ENCODE peak calls at places on chromosomes 1 and 21, in six cellular contexts. H, A, P, X, N and V are unnamed samples.

GRCh38 chr1:183908095-183908494 is 103.2 kb downstream of the RGL1 start:
- DNase-seq in H (no peak), A (no peak), P (no peak), X (no peak), N (no peak), V (no peak)

GRCh38 chr1:201251851-201252430 is 31.4 kb upstream of the PKP1 start:
- DNase-seq in H (no peak), A (no peak), P (no peak), X (no peak), N (no peak), V (no peak)

GRCh38 chr1:244155661-244156060 is 104.6 kb downstream of the ZBTB18 start:
- DNase-seq in H (no peak), A (no peak), P (no peak), X (no peak), N (no peak), V (no peak)

GRCh38 chr1:20207546-20207945 is 21.2 kb upstream of the PLA2G2C start:
- DNase-seq in H (no peak), A (no peak), P (no peak), X (no peak), N (no peak), V (no peak)

GRCh38 chr1:156379420-156380165 is 10.6 kb downstream of the RHBG start:
- DNase-seq in H (no peak), A (peak), P (no peak), X (no peak), N (no peak), V (peak)

GRCh38 chr1:153796786-153797659 is 21.8 kb downstream of the SLC27A3 start:
- DNase-seq in H (peak), A (peak), P (peak), X (peak), N (peak), V (peak)

GRCh38 chr1:242691603-242691945 is 167.1 kb upstream of the PLD5 start:
- DNase-seq in H (no peak), A (no peak), P (no peak), X (no peak), N (no peak), V (no peak)

GRCh38 chr1:169109561-169110134 is 3.2 kb downstream of the ATP1B1 start:
- DNase-seq in H (no peak), A (peak), P (peak), X (no peak), N (peak), V (peak)

GRCh38 chr1:78009836-78010235 is 5.1 kb downstream of the DNAJB4 start:
- DNase-seq in H (no peak), A (no peak), P (no peak), X (no peak), N (no peak), V (no peak)

GRCh38 chr1:33220701-33221384 is 35.4 kb upstream of the ZNF362 start:
- DNase-seq in H (peak), A (no peak), P (no peak), X (no peak), N (peak), V (peak)

GRCh38 chr1:184237588-184237987 is 149.2 kb upstream of the C1orf21 start:
- DNase-seq in H (no peak), A (no peak), P (no peak), X (no peak), N (no peak), V (no peak)

GRCh38 chr1:33343539-33343938 is 22.6 kb upstream of the A3GALT2 start:
- DNase-seq in H (no peak), A (no peak), P (no peak), X (no peak), N (no peak), V (peak)

GRCh38 chr1:21255284-21255942 is 34.9 kb downstream of the ECE1 start:
- DNase-seq in H (peak), A (peak), P (peak), X (peak), N (peak), V (peak)

GRCh38 chr1:104402178-104402577 is 652.5 kb downstream of the AMY1C start:
- DNase-seq in H (no peak), A (no peak), P (no peak), X (no peak), N (no peak), V (no peak)

GRCh38 chr1:20640183-20640597 is 6.9 kb downstream of the PINK1 start:
- DNase-seq in H (peak), A (peak), P (no peak), X (peak), N (peak), V (peak)

GRCh38 chr1:37946703-37947360 is at the start of gene INPP5B:
- DNase-seq in H (peak), A (peak), P (peak), X (peak), N (peak), V (peak)

GRCh38 chr1:205680073-205680851 is at the start of gene SLC45A3:
- DNase-seq in H (no peak), A (peak), P (no peak), X (peak), N (no peak), V (peak)

GRCh38 chr1:171800850-171801249 is 19.4 kb downstream of the METTL13 start:
- DNase-seq in H (no peak), A (no peak), P (no peak), X (no peak), N (no peak), V (no peak)

GRCh38 chr21:46095106-46095719 is 2.7 kb upstream of the COL6A2 start:
- DNase-seq in H (no peak), A (no peak), P (no peak), X (no peak), N (no peak), V (no peak)

GRCh38 chr1:40384413-40384762 is 10.9 kb downstream of the SMAP2 start:
- DNase-seq in H (no peak), A (no peak), P (no peak), X (no peak), N (no peak), V (no peak)

GRCh38 chr1:40384887-40385286 is 11.4 kb downstream of the SMAP2 start:
- DNase-seq in H (no peak), A (no peak), P (no peak), X (no peak), N (no peak), V (no peak)

GRCh38 chr1:40386796-40387195 is 13.3 kb downstream of the SMAP2 start:
- DNase-seq in H (no peak), A (no peak), P (no peak), X (no peak), N (no peak), V (no peak)

GRCh38 chr1:40386311-40386778 is 12.8 kb downstream of the SMAP2 start:
- DNase-seq in H (no peak), A (no peak), P (no peak), X (no peak), N (no peak), V (no peak)

GRCh38 chr1:40385437-40386310 is 12.1 kb downstream of the SMAP2 start:
- DNase-seq in H (no peak), A (no peak), P (no peak), X (peak), N (no peak), V (no peak)
- H3K4me3 ChIP-seq in H (no peak), A (no peak), P (no peak), X (peak), N (no peak), V (no peak)

GRCh38 chr1:24112381-24113169 is 640 bp upstream of the MYOM3 start:
- DNase-seq in H (peak), A (peak), P (peak), X (peak), N (peak), V (peak)
- H3K4me3 ChIP-seq in H (peak), A (no peak), P (peak), X (no peak), N (no peak), V (peak)

GRCh38 chr1:193368302-193368701 is 181.9 kb upstream of the B3GALT2 start:
- DNase-seq in H (no peak), A (no peak), P (no peak), X (no peak), N (no peak), V (no peak)
- H3K4me3 ChIP-seq in H (no peak), A (no peak), P (no peak), X (peak), N (no peak), V (no peak)

DNA sequence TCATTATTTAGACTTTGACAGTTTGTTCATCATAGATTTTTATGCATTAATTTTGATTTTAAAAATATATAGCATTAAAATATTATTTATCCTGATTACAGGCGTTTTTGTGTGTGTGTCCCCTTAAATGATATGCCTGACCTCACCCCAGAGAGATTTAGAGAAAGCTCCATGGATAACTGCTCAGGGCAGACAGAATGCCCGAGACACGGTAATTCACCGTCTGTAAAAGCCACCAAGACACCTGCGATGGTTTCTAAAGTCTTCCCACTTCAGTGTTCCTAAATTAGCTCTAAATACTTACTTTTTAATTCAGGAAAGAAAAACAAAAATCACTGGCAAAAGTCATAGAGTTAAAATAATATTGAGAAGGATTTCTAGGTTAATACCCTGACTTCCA is 350.6 kb upstream of the RUNX1 start:
- DNase-seq in H (no peak), A (no peak), P (no peak), X (no peak), N (no peak), V (no peak)
- H3K4me3 ChIP-seq in H (no peak), A (no peak), P (no peak), X (no peak), N (no peak), V (no peak)

GRCh38 chr1:170660281-170660713 is 3.6 kb upstream of the PRRX1 start:
- DNase-seq in H (no peak), A (no peak), P (no peak), X (no peak), N (no peak), V (peak)

GRCh38 chr1:170662561-170662971 is 1.4 kb upstream of the PRRX1 start:
- DNase-seq in H (no peak), A (no peak), P (no peak), X (no peak), N (no peak), V (no peak)

GRCh38 chr1:170661646-170662411 is 2.1 kb upstream of the PRRX1 start:
- DNase-seq in H (peak), A (no peak), P (no peak), X (no peak), N (no peak), V (peak)

GRCh38 chr1:170659404-170660035 is 4.4 kb upstream of the PRRX1 start:
- DNase-seq in H (no peak), A (no peak), P (no peak), X (no peak), N (no peak), V (peak)

GRCh38 chr1:170660874-170661645 is 2.9 kb upstream of the PRRX1 start:
- DNase-seq in H (no peak), A (no peak), P (no peak), X (no peak), N (no peak), V (peak)
- H3K4me3 ChIP-seq in H (peak), A (no peak), P (peak), X (no peak), N (no peak), V (peak)

GRCh38 chr1:89823679-89824292 is 3.0 kb downstream of the LRRC8D start:
- DNase-seq in H (no peak), A (no peak), P (no peak), X (no peak), N (no peak), V (no peak)

GRCh38 chr1:89822999-89823628 is 2.3 kb downstream of the LRRC8D start:
- DNase-seq in H (no peak), A (no peak), P (no peak), X (no peak), N (no peak), V (peak)

GRCh38 chr1:89820423-89821321 is at the start of gene LRRC8D:
- DNase-seq in H (peak), A (peak), P (no peak), X (peak), N (peak), V (peak)

GRCh38 chr1:89821322-89822108 is 683 bp downstream of the LRRC8D start:
- DNase-seq in H (no peak), A (peak), P (no peak), X (peak), N (peak), V (peak)

GRCh38 chr1:89822109-89822962 is 1.5 kb downstream of the LRRC8D start:
- DNase-seq in H (no peak), A (peak), P (no peak), X (no peak), N (no peak), V (no peak)
- H3K4me3 ChIP-seq in H (peak), A (peak), P (peak), X (peak), N (peak), V (peak)

DNA sequence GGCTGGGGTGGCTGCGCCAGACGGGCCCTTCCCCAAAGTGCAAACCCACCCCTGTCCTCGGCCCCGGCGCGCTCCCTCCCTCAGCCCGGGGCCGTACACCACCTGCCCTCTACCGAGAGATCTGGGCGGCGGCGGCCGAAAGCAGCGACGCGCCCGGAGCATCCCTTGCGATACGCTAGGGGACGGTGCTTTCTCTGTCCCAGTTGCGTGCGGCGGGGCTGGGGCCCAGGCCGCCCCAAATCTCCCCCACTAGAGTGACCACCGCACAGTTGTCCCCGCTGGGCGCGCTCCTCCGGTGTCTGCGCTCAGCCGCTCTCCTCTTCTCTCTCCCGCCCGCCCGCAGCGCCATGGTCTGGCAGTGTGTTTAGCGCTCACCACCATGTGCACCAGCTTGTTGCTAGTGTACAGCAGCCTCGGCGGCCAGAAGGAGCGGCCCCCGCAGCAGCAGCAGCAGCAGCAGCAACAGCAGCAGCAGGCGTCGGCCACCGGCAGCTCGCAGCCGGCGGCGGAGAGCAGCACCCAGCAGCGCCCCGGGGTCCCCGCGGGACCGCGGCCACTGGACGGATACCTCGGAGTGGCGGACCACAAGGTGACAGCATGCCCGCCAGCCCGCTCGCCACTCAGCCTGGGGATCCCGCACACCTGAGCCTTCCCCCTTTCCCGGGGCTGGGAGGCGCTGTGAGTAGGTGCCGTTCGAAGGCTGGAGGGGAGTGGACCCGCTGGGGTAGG is 1.0 kb downstream of the ST6GALNAC5 start:
- DNase-seq in H (peak), A (peak), P (no peak), X (no peak), N (no peak), V (peak)
- H3K4me3 ChIP-seq in H (peak), A (peak), P (peak), X (no peak), N (peak), V (peak)